ENCODE peak calls at places on chromosomes 5 and 9, in ten cellular contexts. T is HT1080; R is stimulated activated CD8-positive, alpha-beta memory T cell treated with anti-CD3 and anti-CD28 coated beads, Interleukin-15, amount 100 ng/mL, for 4 hours; I is fibroblast of the conjunctiva; M is naive B cell; K is fibroblast of lung; B is amniotic stem cell; D is neural crest cell; V is stimulated activated CD4-positive, alpha-beta T cell treated with anti-CD3 and anti-CD28 coated beads, Interleukin-15, amount 100 ng/mL, for 1 hour; N is upper lobe of left lung. A is an unnamed sample.

GRCh38 chr5:61704289-61704688 is 372.2 kb downstream of the ZSWIM6 start:
- DNase-seq in T (no peak), R (no peak), I (no peak), M (no peak), K (no peak), B (no peak), D (no peak), V (no peak), N (no peak), A (no peak)

GRCh38 chr9:90972057-90972456 is 170.4 kb downstream of the SYK start:
- DNase-seq in T (no peak), R (no peak), I (no peak), M (no peak), K (no peak), B (no peak), D (no peak), V (no peak), N (no peak), A (no peak)

GRCh38 chr9:105103776-105104175 is 140.7 kb upstream of the SLC44A1 start:
- DNase-seq in T (peak), R (no peak), I (no peak), M (no peak), K (peak), B (peak), D (no peak), V (no peak), N (no peak), A (no peak)

GRCh38 chr9:130287736-130288135 is 22.2 kb downstream of the HMCN2 start:
- DNase-seq in T (no peak), R (no peak), I (no peak), M (no peak), K (no peak), B (no peak), D (no peak), V (no peak), N (no peak), A (peak)

GRCh38 chr9:79292731-79293280 is 279.0 kb upstream of the TLE4 start:
- DNase-seq in T (no peak), R (no peak), I (no peak), M (no peak), K (no peak), B (no peak), D (no peak), V (no peak), N (no peak), A (no peak)

GRCh38 chr5:98570661-98571181 is 202.7 kb upstream of the RGMB start:
- DNase-seq in T (peak), R (no peak), I (no peak), M (no peak), K (peak), B (no peak), D (peak), V (no peak), N (no peak), A (no peak)

GRCh38 chr5:164809831-164810230 is 1304.4 kb downstream of the MAT2B start:
- DNase-seq in T (no peak), R (no peak), I (no peak), M (no peak), K (peak), B (no peak), D (no peak), V (no peak), N (no peak), A (no peak)

GRCh38 chr9:105063665-105064247 is 135.8 kb upstream of the ABCA1 start:
- DNase-seq in T (peak), R (no peak), I (no peak), M (no peak), K (peak), B (no peak), D (no peak), V (no peak), N (no peak), A (no peak)

GRCh38 chr9:127987103-127987614 is 6.4 kb upstream of the EEIG1 start:
- DNase-seq in T (peak), R (no peak), I (no peak), M (no peak), K (peak), B (no peak), D (no peak), V (no peak), N (no peak), A (no peak)

GRCh38 chr5:83149671-83150070 is 72.3 kb downstream of the XRCC4 start:
- DNase-seq in T (peak), R (no peak), I (no peak), M (no peak), K (peak), B (no peak), D (no peak), V (no peak), N (no peak), A (no peak)

GRCh38 chr9:105296889-105297288 is 52.4 kb downstream of the SLC44A1 start:
- DNase-seq in T (peak), R (no peak), I (peak), M (no peak), K (peak), B (peak), D (no peak), V (no peak), N (no peak), A (peak)

GRCh38 chr5:81067406-81067805 is 107.2 kb downstream of the RASGRF2 start:
- DNase-seq in T (no peak), R (no peak), I (no peak), M (no peak), K (peak), B (no peak), D (no peak), V (no peak), N (no peak), A (no peak)